ENCODE peak calls at places on chromosome 22, in six cellular contexts. U, D, E, C, B and N are unnamed samples.

GRCh38 chr22:49791682-49792081 is 36.0 kb downstream of the BRD1 start:
- DNase-seq in B (no peak), D (no peak), U (no peak), C (no peak), E (no peak), N (no peak)

GRCh38 chr22:22953796-22954195 is 66.2 kb downstream of the IGLL5 start:
- DNase-seq in U (no peak), D (no peak), B (no peak), C (no peak), E (no peak), N (no peak)

GRCh38 chr22:20222764-20223420 is 45.2 kb downstream of the RTN4R start:
- DNase-seq in B (no peak), E (no peak), D (no peak), C (no peak), U (no peak), N (no peak)

GRCh38 chr22:36948273-36949055 is 35.0 kb downstream of the CSF2RB start:
- DNase-seq in U (no peak), E (no peak), D (no peak), C (no peak), B (no peak), N (no peak)

GRCh38 chr22:35944458-35944857 is 84.2 kb downstream of the RBFOX2 start:
- DNase-seq in D (no peak), B (no peak), U (no peak), E (no peak), C (no peak), N (no peak)

GRCh38 chr22:29706991-29707390 is 12.8 kb upstream of the CABP7 start:
- DNase-seq in B (no peak), C (no peak), D (no peak), U (no peak), E (no peak), N (no peak)

GRCh38 chr22:38955250-38955775 is 2.1 kb upstream of the APOBEC3A start:
- DNase-seq in E (no peak), U (no peak), B (no peak), C (no peak), D (no peak), N (no peak)

GRCh38 chr22:31826443-31826842 is 72.6 kb downstream of the DEPDC5 start:
- DNase-seq in D (no peak), U (no peak), B (peak; percentile 22), C (no peak), E (no peak), N (no peak)

GRCh38 chr22:31104869-31105268 is 2.5 kb downstream of the SELENOM start:
- DNase-seq in U (no peak), B (no peak), C (no peak), D (no peak), E (peak; percentile 38), N (no peak)

GRCh38 chr22:38327805-38328204 is 10.6 kb upstream of the CSNK1E start:
- DNase-seq in D (no peak), B (no peak), E (no peak), C (no peak), U (no peak), N (no peak)

GRCh38 chr22:38423512-38424503 is 31.2 kb downstream of the KCNJ4 start:
- DNase-seq in C (no peak), U (no peak), E (no peak), D (no peak), B (no peak), N (no peak)

GRCh38 chr22:49305215-49305965 is 522.3 kb downstream of the BRD1 start:
- DNase-seq in E (peak; percentile 96), B (peak; percentile 70), U (peak; percentile 61), D (peak; percentile 47), C (peak; percentile 71), N (no peak)

GRCh38 chr22:36258750-36259619 is 6.1 kb downstream of the APOL1 start:
- DNase-seq in U (peak; percentile 69), D (peak; percentile 40), B (no peak), C (no peak), E (no peak), N (peak; percentile 8)

GRCh38 chr22:42885446-42885845 is 28.4 kb upstream of the ARFGAP3 start:
- DNase-seq in C (no peak), E (no peak), D (no peak), U (no peak), B (no peak), N (no peak)

GRCh38 chr22:50085211-50085999 is at the start of gene MLC1:
- DNase-seq in E (no peak), U (peak; percentile 99), C (no peak), D (peak; percentile 11), B (peak; percentile 36), N (peak; percentile 95)

GRCh38 chr22:21961127-21961867 is 8.6 kb upstream of the PPM1F start:
- DNase-seq in E (no peak), B (no peak), D (no peak), C (no peak), U (no peak), N (no peak)

GRCh38 chr22:22673628-22674027 is 29.2 kb downstream of the GGTLC2 start:
- DNase-seq in E (no peak), B (no peak), U (no peak), C (no peak), D (no peak), N (no peak)

GRCh38 chr22:50440544-50441249 is 34.1 kb downstream of the SBF1 start:
- DNase-seq in B (no peak), U (no peak), E (no peak), C (no peak), D (no peak), N (no peak)

GRCh38 chr22:28977050-28977449 is 84.6 kb downstream of the C22orf31 start:
- DNase-seq in E (no peak), C (no peak), B (no peak), U (no peak), D (no peak), N (no peak)

GRCh38 chr22:31972180-31972579 is 27.8 kb downstream of the YWHAH start:
- DNase-seq in C (no peak), D (no peak), U (no peak), E (no peak), B (no peak), N (no peak)

GRCh38 chr22:38953577-38954413 is 3.6 kb upstream of the APOBEC3A start:
- DNase-seq in B (no peak), C (peak; percentile 49), E (no peak), U (no peak), D (peak; percentile 72), N (no peak)

GRCh38 chr22:49212466-49212865 is 615.2 kb downstream of the BRD1 start:
- DNase-seq in B (no peak), E (no peak), U (no peak), C (no peak), D (no peak), N (no peak)

GRCh38 chr22:19891350-19892248 is 36.9 kb upstream of the GNB1L start:
- DNase-seq in U (peak; percentile 95), B (no peak), E (no peak), D (peak; percentile 68), C (peak; percentile 40), N (peak; percentile 82)

GRCh38 chr22:44667276-44667675 is 34.7 kb upstream of the PRR5 start:
- DNase-seq in E (no peak), U (no peak), D (no peak), C (no peak), B (no peak), N (no peak)

GRCh38 chr22:48705159-48705916 is 1122.3 kb downstream of the BRD1 start:
- DNase-seq in U (no peak), D (no peak), B (no peak), C (no peak), E (no peak), N (no peak)

GRCh38 chr22:49103314-49104052 is 724.2 kb downstream of the BRD1 start:
- DNase-seq in E (no peak), C (no peak), D (no peak), B (no peak), U (no peak), N (no peak)

GRCh38 chr22:48496987-48497650 is 1330.6 kb downstream of the BRD1 start:
- DNase-seq in U (no peak), E (no peak), C (no peak), D (no peak), B (no peak), N (no peak)

GRCh38 chr22:48424661-48425060 is 1403.0 kb downstream of the BRD1 start:
- DNase-seq in U (no peak), E (no peak), B (no peak), D (no peak), C (no peak), N (no peak)

GRCh38 chr22:25039754-25040153 is 87.2 kb downstream of the KIAA1671 start:
- DNase-seq in C (no peak), B (no peak), D (no peak), E (no peak), U (no peak), N (no peak)

GRCh38 chr22:47049078-47049609 is 286.7 kb downstream of the TBC1D22A start:
- DNase-seq in C (no peak), E (no peak), D (no peak), B (no peak), U (no peak), N (no peak)

GRCh38 chr22:24160546-24160945 is 20.7 kb upstream of the SUSD2 start:
- DNase-seq in C (no peak), B (no peak), D (no peak), U (no peak), E (no peak), N (no peak)